ENCODE peak calls at places on chromosome 14, in four cellular contexts. One of them, this sample, is unnamed.

GRCh38 chr14:35631071-35631805 is 97.3 kb downstream of the INSM2 start:
- DNase-seq in effector CD8-positive, alpha-beta T cell: no peak
- DNase-seq in GM12891: no peak
- DNase-seq in fibroblast of pulmonary artery: no peak
- DNase-seq in this sample: no peak

GRCh38 chr14:90556050-90556477 is 159.2 kb downstream of the CALM1 start:
- DNase-seq in GM12891: no peak
- DNase-seq in fibroblast of pulmonary artery: no peak
- DNase-seq in effector CD8-positive, alpha-beta T cell: no peak
- DNase-seq in this sample: no peak

GRCh38 chr14:106129274-106129673 is 602.9 kb downstream of the TMEM121 start:
- DNase-seq in GM12891: no peak
- DNase-seq in effector CD8-positive, alpha-beta T cell: peak
- DNase-seq in fibroblast of pulmonary artery: no peak
- DNase-seq in this sample: no peak

GRCh38 chr14:56310643-56311042 is 192.4 kb downstream of the PELI2 start:
- DNase-seq in effector CD8-positive, alpha-beta T cell: no peak
- DNase-seq in GM12891: no peak
- DNase-seq in fibroblast of pulmonary artery: peak
- DNase-seq in this sample: no peak

GRCh38 chr14:68715032-68715924 is 77.6 kb downstream of the ZFP36L1 start:
- DNase-seq in fibroblast of pulmonary artery: peak
- DNase-seq in effector CD8-positive, alpha-beta T cell: no peak
- DNase-seq in GM12891: no peak
- DNase-seq in this sample: peak

GRCh38 chr14:51547260-51547659 is 104.5 kb upstream of the FRMD6 start:
- DNase-seq in GM12891: no peak
- DNase-seq in effector CD8-positive, alpha-beta T cell: no peak
- DNase-seq in fibroblast of pulmonary artery: peak
- DNase-seq in this sample: peak

GRCh38 chr14:69055125-69055524 is 76.0 kb upstream of the ACTN1 start:
- DNase-seq in effector CD8-positive, alpha-beta T cell: no peak
- DNase-seq in GM12891: no peak
- DNase-seq in fibroblast of pulmonary artery: peak
- DNase-seq in this sample: peak

GRCh38 chr14:68124885-68125731 is 305.5 kb downstream of the RAD51B start:
- DNase-seq in fibroblast of pulmonary artery: peak
- DNase-seq in GM12891: no peak
- DNase-seq in effector CD8-positive, alpha-beta T cell: no peak
- DNase-seq in this sample: peak

GRCh38 chr14:87745507-87746118 is 247.4 kb downstream of the GALC start:
- DNase-seq in GM12891: peak
- DNase-seq in effector CD8-positive, alpha-beta T cell: no peak
- DNase-seq in fibroblast of pulmonary artery: peak
- DNase-seq in this sample: peak

GRCh38 chr14:77011226-77011762 is 17.2 kb downstream of the IRF2BPL start:
- DNase-seq in GM12891: no peak
- DNase-seq in effector CD8-positive, alpha-beta T cell: no peak
- DNase-seq in fibroblast of pulmonary artery: no peak
- DNase-seq in this sample: no peak

GRCh38 chr14:52153939-52154338 is 85.1 kb upstream of the NID2 start:
- DNase-seq in fibroblast of pulmonary artery: no peak
- DNase-seq in GM12891: no peak
- DNase-seq in effector CD8-positive, alpha-beta T cell: no peak
- DNase-seq in this sample: no peak

GRCh38 chr14:27387458-27387857 is 789.6 kb upstream of the NOVA1 start:
- DNase-seq in effector CD8-positive, alpha-beta T cell: no peak
- DNase-seq in fibroblast of pulmonary artery: peak
- DNase-seq in GM12891: no peak
- DNase-seq in this sample: no peak

GRCh38 chr14:58430156-58430555 is 2.6 kb downstream of the KIAA0586 start:
- DNase-seq in effector CD8-positive, alpha-beta T cell: no peak
- DNase-seq in fibroblast of pulmonary artery: peak
- DNase-seq in GM12891: no peak
- DNase-seq in this sample: peak

GRCh38 chr14:68476212-68476964 is 316.5 kb downstream of the ZFP36L1 start:
- DNase-seq in GM12891: no peak
- DNase-seq in fibroblast of pulmonary artery: peak
- DNase-seq in effector CD8-positive, alpha-beta T cell: no peak
- DNase-seq in this sample: peak

GRCh38 chr14:68824517-68825347 is 31.9 kb upstream of the ZFP36L1 start:
- DNase-seq in effector CD8-positive, alpha-beta T cell: no peak
- DNase-seq in GM12891: no peak
- DNase-seq in fibroblast of pulmonary artery: peak
- DNase-seq in this sample: peak

GRCh38 chr14:84234281-84234680 is 1295.7 kb upstream of the FLRT2 start:
- DNase-seq in fibroblast of pulmonary artery: no peak
- DNase-seq in effector CD8-positive, alpha-beta T cell: no peak
- DNase-seq in GM12891: no peak
- DNase-seq in this sample: no peak

GRCh38 chr14:68328509-68328908 is 464.4 kb downstream of the ZFP36L1 start:
- DNase-seq in GM12891: no peak
- DNase-seq in fibroblast of pulmonary artery: no peak
- DNase-seq in effector CD8-positive, alpha-beta T cell: no peak
- DNase-seq in this sample: no peak

GRCh38 chr14:78606111-78606510 is 435.9 kb downstream of the NRXN3 start:
- DNase-seq in fibroblast of pulmonary artery: peak
- DNase-seq in effector CD8-positive, alpha-beta T cell: no peak
- DNase-seq in GM12891: no peak
- DNase-seq in this sample: peak

GRCh38 chr14:72104011-72104613 is 171.9 kb downstream of the RGS6 start:
- DNase-seq in GM12891: peak
- DNase-seq in fibroblast of pulmonary artery: no peak
- DNase-seq in effector CD8-positive, alpha-beta T cell: no peak
- DNase-seq in this sample: no peak

GRCh38 chr14:89365071-89365801 is 51.8 kb downstream of the FOXN3 start:
- DNase-seq in effector CD8-positive, alpha-beta T cell: peak
- DNase-seq in fibroblast of pulmonary artery: peak
- DNase-seq in GM12891: peak
- DNase-seq in this sample: peak

GRCh38 chr14:33567003-33567735 is 383.7 kb downstream of the EGLN3 start:
- DNase-seq in GM12891: no peak
- DNase-seq in fibroblast of pulmonary artery: no peak
- DNase-seq in effector CD8-positive, alpha-beta T cell: no peak
- DNase-seq in this sample: no peak

GRCh38 chr14:45038256-45038655 is 45.7 kb upstream of the PRPF39 start:
- DNase-seq in fibroblast of pulmonary artery: no peak
- DNase-seq in GM12891: no peak
- DNase-seq in effector CD8-positive, alpha-beta T cell: no peak
- DNase-seq in this sample: no peak

GRCh38 chr14:104247336-104248202 is 109.2 kb downstream of the KIF26A start:
- DNase-seq in effector CD8-positive, alpha-beta T cell: no peak
- DNase-seq in fibroblast of pulmonary artery: no peak
- DNase-seq in GM12891: no peak
- DNase-seq in this sample: no peak

GRCh38 chr14:70045715-70046535 is 142.8 kb downstream of the SLC8A3 start:
- DNase-seq in GM12891: no peak
- DNase-seq in effector CD8-positive, alpha-beta T cell: no peak
- DNase-seq in fibroblast of pulmonary artery: peak
- DNase-seq in this sample: peak

GRCh38 chr14:89619616-89620273 is 202.7 kb upstream of the FOXN3 start:
- DNase-seq in fibroblast of pulmonary artery: no peak
- DNase-seq in GM12891: no peak
- DNase-seq in effector CD8-positive, alpha-beta T cell: no peak
- DNase-seq in this sample: no peak

GRCh38 chr14:61558271-61558670 is 137.0 kb upstream of the HIF1A start:
- DNase-seq in fibroblast of pulmonary artery: no peak
- DNase-seq in GM12891: no peak
- DNase-seq in effector CD8-positive, alpha-beta T cell: no peak
- DNase-seq in this sample: peak

GRCh38 chr14:29558516-29558915 is 369.1 kb downstream of the PRKD1 start:
- DNase-seq in GM12891: no peak
- DNase-seq in fibroblast of pulmonary artery: peak
- DNase-seq in effector CD8-positive, alpha-beta T cell: no peak
- DNase-seq in this sample: no peak

GRCh38 chr14:93114068-93114710 is 1.5 kb downstream of the ITPK1 start:
- DNase-seq in GM12891: no peak
- DNase-seq in fibroblast of pulmonary artery: no peak
- DNase-seq in effector CD8-positive, alpha-beta T cell: no peak
- DNase-seq in this sample: no peak

GRCh38 chr14:41037388-41037787 is 569.3 kb upstream of the LRFN5 start:
- DNase-seq in fibroblast of pulmonary artery: no peak
- DNase-seq in effector CD8-positive, alpha-beta T cell: no peak
- DNase-seq in GM12891: no peak
- DNase-seq in this sample: no peak

GRCh38 chr14:69079188-69079742 is 73.7 kb downstream of the DCAF5 start:
- DNase-seq in fibroblast of pulmonary artery: peak
- DNase-seq in GM12891: no peak
- DNase-seq in effector CD8-positive, alpha-beta T cell: no peak
- DNase-seq in this sample: peak

GRCh38 chr14:85250369-85250768 is 279.6 kb upstream of the FLRT2 start:
- DNase-seq in effector CD8-positive, alpha-beta T cell: no peak
- DNase-seq in GM12891: no peak
- DNase-seq in fibroblast of pulmonary artery: no peak
- DNase-seq in this sample: peak

This sample was measured in lung microvascular endothelial cell.